ENCODE peak calls at places on chromosomes 2 and 18, in six cellular contexts. One of them, this sample, is unnamed. For H3K27me3, the result is how much of the 10 kb centered on the place peaks cover.

GRCh38 chr2:27264753-27265535 is 2.1 kb upstream of the SLC30A3 start:
- DNase-seq in neural progenitor cell: peak
- DNase-seq in testis: peak
- DNase-seq in brain microvascular endothelial cell: peak
- DNase-seq in endothelial cell of umbilical vein: peak
- DNase-seq in GM06990: peak
- DNase-seq in this sample: no peak

GRCh38 chr2:128299628-128300027 is 19.0 kb downstream of the HS6ST1 start:
- DNase-seq in neural progenitor cell: no peak
- DNase-seq in GM06990: no peak
- DNase-seq in brain microvascular endothelial cell: no peak
- DNase-seq in testis: no peak
- DNase-seq in endothelial cell of umbilical vein: no peak
- DNase-seq in this sample: no peak

GRCh38 chr2:17303496-17303895 is 214.7 kb downstream of the RAD51AP2 start:
- DNase-seq in GM06990: no peak
- DNase-seq in endothelial cell of umbilical vein: no peak
- DNase-seq in testis: no peak
- DNase-seq in brain microvascular endothelial cell: peak
- DNase-seq in neural progenitor cell: no peak
- DNase-seq in this sample: no peak

GRCh38 chr18:77528877-77529276 is 279.2 kb downstream of the GALR1 start:
- DNase-seq in endothelial cell of umbilical vein: no peak
- DNase-seq in brain microvascular endothelial cell: no peak
- DNase-seq in GM06990: no peak
- DNase-seq in neural progenitor cell: no peak
- DNase-seq in testis: no peak
- DNase-seq in this sample: no peak

GRCh38 chr18:29034113-29034856 is 857.4 kb upstream of the CDH2 start:
- DNase-seq in endothelial cell of umbilical vein: no peak
- DNase-seq in brain microvascular endothelial cell: no peak
- DNase-seq in testis: no peak
- DNase-seq in neural progenitor cell: no peak
- DNase-seq in GM06990: no peak
- DNase-seq in this sample: no peak

GRCh38 chr2:197804758-197805597 is 585 bp downstream of the PLCL1 start:
- DNase-seq in testis: peak
- DNase-seq in endothelial cell of umbilical vein: peak
- DNase-seq in neural progenitor cell: peak
- DNase-seq in brain microvascular endothelial cell: no peak
- DNase-seq in GM06990: peak
- DNase-seq in this sample: no peak

GRCh38 chr2:232633413-232634318 is at the start of gene EFHD1:
- DNase-seq in endothelial cell of umbilical vein: peak
- DNase-seq in testis: peak
- DNase-seq in neural progenitor cell: peak
- DNase-seq in brain microvascular endothelial cell: peak
- DNase-seq in GM06990: peak
- DNase-seq in this sample: peak

GRCh38 chr2:46487667-46488333 is 8.4 kb downstream of the TMEM247 start:
- DNase-seq in neural progenitor cell: no peak
- DNase-seq in GM06990: no peak
- DNase-seq in brain microvascular endothelial cell: peak
- DNase-seq in endothelial cell of umbilical vein: peak
- DNase-seq in testis: peak
- DNase-seq in this sample: no peak

GRCh38 chr2:239246723-239247122 is 154.1 kb downstream of the HDAC4 start:
- DNase-seq in GM06990: no peak
- DNase-seq in testis: no peak
- DNase-seq in neural progenitor cell: no peak
- DNase-seq in endothelial cell of umbilical vein: peak
- DNase-seq in brain microvascular endothelial cell: no peak
- DNase-seq in this sample: peak

GRCh38 chr18:79403723-79404566 is 8.2 kb downstream of the NFATC1 start:
- DNase-seq in GM06990: no peak
- DNase-seq in neural progenitor cell: no peak
- DNase-seq in endothelial cell of umbilical vein: peak
- DNase-seq in brain microvascular endothelial cell: no peak
- DNase-seq in testis: no peak
- DNase-seq in this sample: no peak

GRCh38 chr18:79400591-79401381 is 5.1 kb downstream of the NFATC1 start:
- DNase-seq in testis: no peak
- DNase-seq in brain microvascular endothelial cell: no peak
- DNase-seq in GM06990: no peak
- DNase-seq in neural progenitor cell: peak
- DNase-seq in endothelial cell of umbilical vein: peak
- DNase-seq in this sample: no peak

GRCh38 chr18:79401494-79402208 is 5.9 kb downstream of the NFATC1 start:
- DNase-seq in GM06990: no peak
- DNase-seq in neural progenitor cell: no peak
- DNase-seq in brain microvascular endothelial cell: no peak
- DNase-seq in endothelial cell of umbilical vein: no peak
- DNase-seq in testis: no peak
- DNase-seq in this sample: no peak

GRCh38 chr18:79402977-79403722 is 7.4 kb downstream of the NFATC1 start:
- DNase-seq in GM06990: no peak
- DNase-seq in endothelial cell of umbilical vein: peak
- DNase-seq in neural progenitor cell: no peak
- DNase-seq in brain microvascular endothelial cell: no peak
- DNase-seq in testis: peak
- DNase-seq in this sample: no peak

DNA sequence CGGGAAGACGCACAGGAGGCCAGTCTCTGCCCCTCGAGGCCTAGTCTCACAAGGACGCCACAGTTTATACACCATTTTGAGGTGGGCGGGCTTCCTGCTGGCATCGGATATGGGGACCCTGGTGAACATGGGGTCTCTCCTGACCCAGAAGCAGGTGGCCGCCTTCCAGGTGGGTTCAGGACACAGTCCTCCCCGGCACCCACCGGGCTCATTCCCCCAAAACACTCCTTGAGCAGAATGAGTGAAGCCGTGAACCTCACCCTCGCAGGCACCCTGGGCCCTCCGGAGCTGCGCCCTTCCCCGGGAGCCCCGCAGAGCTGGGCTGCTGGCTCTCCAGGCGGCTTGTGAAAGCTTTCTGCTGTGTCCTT is 6.5 kb downstream of the NFATC1 start:
- DNase-seq in testis: no peak
- DNase-seq in brain microvascular endothelial cell: no peak
- DNase-seq in endothelial cell of umbilical vein: no peak
- DNase-seq in GM06990: no peak
- DNase-seq in neural progenitor cell: no peak
- DNase-seq in this sample: no peak
- TF ChIP-seq CTCF in testis: no peak
- TF ChIP-seq CTCF in brain microvascular endothelial cell: no peak
- TF ChIP-seq CTCF in endothelial cell of umbilical vein: no peak
- TF ChIP-seq CTCF in GM06990: no peak
- TF ChIP-seq CTCF in neural progenitor cell: no peak
- TF ChIP-seq CTCF in this sample: no peak

GRCh38 chr2:97724073-97724410 is 10.7 kb downstream of the ZAP70 start:
- DNase-seq in brain microvascular endothelial cell: no peak
- DNase-seq in endothelial cell of umbilical vein: no peak
- DNase-seq in GM06990: no peak
- DNase-seq in testis: no peak
- DNase-seq in neural progenitor cell: no peak
- DNase-seq in this sample: no peak

GRCh38 chr2:97723156-97724072 is 10.0 kb downstream of the ZAP70 start:
- DNase-seq in GM06990: no peak
- DNase-seq in testis: no peak
- DNase-seq in brain microvascular endothelial cell: no peak
- DNase-seq in endothelial cell of umbilical vein: no peak
- DNase-seq in neural progenitor cell: no peak
- DNase-seq in this sample: no peak

GRCh38 chr2:97724501-97724900 is 11.1 kb downstream of the ZAP70 start:
- DNase-seq in neural progenitor cell: no peak
- DNase-seq in brain microvascular endothelial cell: no peak
- DNase-seq in endothelial cell of umbilical vein: no peak
- DNase-seq in GM06990: no peak
- DNase-seq in testis: no peak
- DNase-seq in this sample: no peak

GRCh38 chr2:97720746-97721145 is 7.4 kb downstream of the ZAP70 start:
- DNase-seq in testis: no peak
- DNase-seq in neural progenitor cell: no peak
- DNase-seq in endothelial cell of umbilical vein: no peak
- DNase-seq in brain microvascular endothelial cell: no peak
- DNase-seq in GM06990: no peak
- DNase-seq in this sample: no peak

DNA sequence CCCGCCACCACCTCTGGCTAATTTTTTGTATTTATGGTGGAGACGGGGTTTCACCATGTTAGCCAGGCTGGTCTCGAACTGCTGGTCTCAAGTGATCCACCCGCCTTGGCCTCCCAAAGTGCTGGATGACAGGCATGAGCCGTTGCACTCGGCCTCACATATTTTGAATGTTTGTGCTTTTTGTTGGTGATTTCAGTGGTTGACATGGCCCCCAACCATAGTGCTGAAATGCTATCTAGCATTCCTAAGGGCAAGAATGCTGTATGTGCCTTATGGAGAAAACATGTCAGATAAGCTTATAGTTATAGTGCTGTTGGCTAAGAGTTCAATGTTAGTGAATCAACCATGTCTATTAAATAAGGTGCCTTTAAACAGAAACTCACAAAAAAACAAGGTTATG is 8.9 kb downstream of the ZAP70 start:
- DNase-seq in brain microvascular endothelial cell: peak
- DNase-seq in testis: no peak
- DNase-seq in neural progenitor cell: no peak
- DNase-seq in GM06990: no peak
- DNase-seq in endothelial cell of umbilical vein: no peak
- DNase-seq in this sample: no peak
- H3K27me3 ChIP-seq in brain microvascular endothelial cell: under half
- H3K27me3 ChIP-seq in testis: under half
- H3K27me3 ChIP-seq in neural progenitor cell: under half
- H3K27me3 ChIP-seq in GM06990: under half
- H3K27me3 ChIP-seq in endothelial cell of umbilical vein: under half
- H3K27me3 ChIP-seq in this sample: under half

DNA sequence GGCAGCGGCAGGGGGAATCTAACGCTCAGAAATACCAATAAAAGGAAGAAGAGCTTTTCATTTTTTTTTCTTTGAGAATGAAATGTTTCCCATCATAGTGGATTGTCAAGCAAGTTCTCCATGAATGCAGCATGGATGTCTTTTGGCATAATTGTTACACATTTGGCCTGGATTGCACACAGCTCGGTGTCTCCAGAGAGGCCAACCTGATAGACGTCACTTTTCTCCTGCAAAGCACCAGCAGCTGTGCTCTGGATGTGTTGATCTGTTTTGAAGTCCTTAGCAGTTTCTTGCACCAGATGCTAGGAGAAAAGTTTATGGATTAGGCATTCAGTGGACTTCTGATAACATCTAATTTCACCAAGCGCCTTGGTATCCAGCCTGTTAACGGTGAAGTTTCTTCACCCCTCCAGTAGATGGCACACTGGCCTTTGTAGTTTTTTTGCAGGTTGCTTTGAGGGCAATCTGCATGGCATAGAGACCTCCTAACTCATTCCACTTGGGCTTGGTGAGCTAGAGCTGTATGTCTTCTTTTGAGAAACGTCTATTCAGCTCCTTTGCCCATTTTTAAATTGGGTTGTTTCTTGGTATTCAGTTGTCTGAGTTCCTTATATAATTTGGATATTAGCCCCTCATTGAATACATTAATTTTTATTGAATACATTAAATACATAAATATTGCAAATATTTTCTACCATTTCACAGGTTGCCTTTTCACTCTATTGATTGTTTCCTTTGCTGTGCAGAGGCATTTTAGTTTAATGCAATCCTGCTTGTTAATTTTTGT is 59.7 kb downstream of the PTH2R start:
- DNase-seq in endothelial cell of umbilical vein: peak
- DNase-seq in neural progenitor cell: peak
- DNase-seq in GM06990: no peak
- DNase-seq in testis: peak
- DNase-seq in brain microvascular endothelial cell: peak
- DNase-seq in this sample: peak
- TF ChIP-seq CTCF in endothelial cell of umbilical vein: peak
- TF ChIP-seq CTCF in neural progenitor cell: peak
- TF ChIP-seq CTCF in GM06990: peak
- TF ChIP-seq CTCF in testis: peak
- TF ChIP-seq CTCF in brain microvascular endothelial cell: peak
- TF ChIP-seq CTCF in this sample: peak

GRCh38 chr2:216604458-216604857 is 28.8 kb upstream of the IGFBP2 start:
- DNase-seq in neural progenitor cell: no peak
- DNase-seq in brain microvascular endothelial cell: no peak
- DNase-seq in endothelial cell of umbilical vein: no peak
- DNase-seq in testis: no peak
- DNase-seq in GM06990: no peak
- DNase-seq in this sample: no peak
- H3K27me3 ChIP-seq in neural progenitor cell: under half
- H3K27me3 ChIP-seq in brain microvascular endothelial cell: under half
- H3K27me3 ChIP-seq in endothelial cell of umbilical vein: under half
- H3K27me3 ChIP-seq in testis: under half
- H3K27me3 ChIP-seq in GM06990: under half
- H3K27me3 ChIP-seq in this sample: under half

GRCh38 chr2:72415256-72415655 is 267.6 kb upstream of the CYP26B1 start:
- DNase-seq in GM06990: no peak
- DNase-seq in neural progenitor cell: no peak
- DNase-seq in testis: no peak
- DNase-seq in brain microvascular endothelial cell: no peak
- DNase-seq in endothelial cell of umbilical vein: no peak
- DNase-seq in this sample: no peak

GRCh38 chr2:72415781-72416180 is 268.1 kb upstream of the CYP26B1 start:
- DNase-seq in testis: no peak
- DNase-seq in neural progenitor cell: no peak
- DNase-seq in GM06990: no peak
- DNase-seq in endothelial cell of umbilical vein: no peak
- DNase-seq in brain microvascular endothelial cell: no peak
- DNase-seq in this sample: no peak

GRCh38 chr2:72412214-72412613 is 264.6 kb upstream of the CYP26B1 start:
- DNase-seq in endothelial cell of umbilical vein: no peak
- DNase-seq in neural progenitor cell: no peak
- DNase-seq in brain microvascular endothelial cell: no peak
- DNase-seq in testis: no peak
- DNase-seq in GM06990: no peak
- DNase-seq in this sample: no peak

DNA sequence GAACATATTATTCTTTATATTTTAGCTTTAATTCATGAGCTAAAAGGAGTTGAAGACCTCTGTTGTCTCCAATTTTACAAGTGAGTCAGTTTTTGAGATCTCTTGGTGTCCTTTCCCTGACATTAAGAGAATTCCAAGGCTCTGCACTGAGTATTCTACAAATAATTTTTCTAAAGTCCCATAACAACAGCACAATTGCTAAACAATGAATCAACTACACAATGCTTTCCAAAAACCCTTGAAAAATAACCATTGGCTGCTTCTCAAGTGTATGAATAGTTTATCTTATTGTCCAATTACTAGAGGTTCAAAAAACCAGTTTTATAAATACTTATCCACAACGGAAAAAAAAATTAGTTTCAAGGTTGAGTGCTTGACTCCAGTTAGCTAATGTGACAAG is 266.4 kb upstream of the CYP26B1 start:
- DNase-seq in brain microvascular endothelial cell: no peak
- DNase-seq in GM06990: no peak
- DNase-seq in neural progenitor cell: no peak
- DNase-seq in testis: no peak
- DNase-seq in endothelial cell of umbilical vein: no peak
- DNase-seq in this sample: no peak
- TF ChIP-seq CTCF in brain microvascular endothelial cell: no peak
- TF ChIP-seq CTCF in GM06990: no peak
- TF ChIP-seq CTCF in neural progenitor cell: no peak
- TF ChIP-seq CTCF in testis: no peak
- TF ChIP-seq CTCF in endothelial cell of umbilical vein: no peak
- TF ChIP-seq CTCF in this sample: no peak

This sample was measured in kidney epithelial cell.